ENCODE peak calls at places on chromosome 1, in six cellular contexts. P, S, X, K, D and J are unnamed samples.

GRCh38 chr1:166036092-166036491 is 130.7 kb downstream of the FAM78B start:
- DNase-seq in P (no peak), S (no peak), X (no peak), K (no peak), D (no peak), J (no peak)

GRCh38 chr1:53133261-53134041 is 9.0 kb downstream of the SLC1A7 start:
- DNase-seq in P (no peak), S (no peak), X (no peak), K (no peak), D (no peak), J (no peak)

GRCh38 chr1:101259744-101260148 is 22.9 kb downstream of the S1PR1 start:
- DNase-seq in P (no peak), S (no peak), X (peak; percentile 87), K (peak; percentile 85), D (no peak), J (no peak)

GRCh38 chr1:41648844-41649243 is 164.4 kb upstream of the EDN2 start:
- DNase-seq in P (no peak), S (no peak), X (no peak), K (no peak), D (no peak), J (no peak)

GRCh38 chr1:176522310-176522846 is 59.4 kb downstream of the PAPPA2 start:
- DNase-seq in P (no peak), S (no peak), X (no peak), K (peak; percentile 35), D (no peak), J (no peak)

GRCh38 chr1:87120779-87121178 is 206.3 kb downstream of the HS2ST1 start:
- DNase-seq in P (no peak), S (no peak), X (no peak), K (peak; percentile 32), D (no peak), J (no peak)

GRCh38 chr1:159854101-159854692 is 8.3 kb downstream of the VSIG8 start:
- DNase-seq in P (peak; percentile 83), S (peak; percentile 48), X (no peak), K (peak; percentile 60), D (peak; percentile 85), J (peak; percentile 11)

GRCh38 chr1:172906778-172907592 is 143.8 kb downstream of the TNFSF18 start:
- DNase-seq in P (no peak), S (peak; percentile 91), X (peak; percentile 82), K (peak; percentile 99), D (no peak), J (peak; percentile 4)

GRCh38 chr1:35808376-35809155 is 750 bp downstream of the AGO4 start:
- DNase-seq in P (peak; percentile 45), S (peak; percentile 16), X (no peak), K (peak; percentile 32), D (peak; percentile 39), J (peak; percentile 37)

GRCh38 chr1:237166593-237167077 is 124.7 kb downstream of the RYR2 start:
- DNase-seq in P (no peak), S (peak; percentile 32), X (no peak), K (no peak), D (no peak), J (no peak)

GRCh38 chr1:232752365-232752764 is 52.9 kb upstream of the MAP10 start:
- DNase-seq in P (no peak), S (no peak), X (no peak), K (no peak), D (no peak), J (no peak)

GRCh38 chr1:12604986-12605385 is 13.0 kb downstream of the DHRS3 start:
- DNase-seq in P (no peak), S (no peak), X (no peak), K (no peak), D (no peak), J (no peak)

GRCh38 chr1:12604114-12604874 is 13.7 kb downstream of the DHRS3 start:
- DNase-seq in P (no peak), S (peak; percentile 99), X (peak; percentile 90), K (peak; percentile 97), D (peak; percentile 70), J (peak; percentile 50)

GRCh38 chr1:12602633-12603024 is 15.4 kb downstream of the DHRS3 start:
- DNase-seq in P (no peak), S (no peak), X (no peak), K (no peak), D (no peak), J (no peak)

GRCh38 chr1:12601690-12602632 is 16.0 kb downstream of the DHRS3 start:
- DNase-seq in P (no peak), S (peak; percentile 93), X (no peak), K (peak; percentile 66), D (no peak), J (no peak)

DNA sequence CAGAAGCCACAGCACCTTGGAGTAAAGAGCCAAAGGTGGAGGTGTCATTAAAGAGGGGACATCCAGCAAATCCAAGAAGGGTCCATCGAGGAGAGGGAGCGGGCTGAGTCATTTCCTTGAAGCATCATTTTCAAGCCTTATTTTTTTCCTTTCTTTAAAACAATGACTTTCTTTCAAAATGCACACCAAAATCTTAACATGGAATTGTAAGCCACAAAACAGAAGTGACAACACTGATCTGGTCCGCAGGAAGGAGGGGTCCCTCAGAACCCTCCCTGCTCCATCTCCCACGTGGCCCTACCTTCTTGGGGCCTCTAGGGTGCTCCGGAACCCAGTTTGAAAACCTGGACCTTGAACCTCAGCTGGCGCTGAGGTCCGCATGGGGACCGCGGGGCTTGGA is 14.8 kb downstream of the DHRS3 start:
- DNase-seq in P (no peak), S (no peak), X (no peak), K (no peak), D (no peak), J (no peak)
- H3K27ac ChIP-seq in P (no peak overlapping the region), S (peak overlapping the region; percentile 99), X (no peak overlapping the region), K (peak overlapping the region; percentile 85), D (peak overlapping the region; percentile 82), J (no peak overlapping the region)

DNA sequence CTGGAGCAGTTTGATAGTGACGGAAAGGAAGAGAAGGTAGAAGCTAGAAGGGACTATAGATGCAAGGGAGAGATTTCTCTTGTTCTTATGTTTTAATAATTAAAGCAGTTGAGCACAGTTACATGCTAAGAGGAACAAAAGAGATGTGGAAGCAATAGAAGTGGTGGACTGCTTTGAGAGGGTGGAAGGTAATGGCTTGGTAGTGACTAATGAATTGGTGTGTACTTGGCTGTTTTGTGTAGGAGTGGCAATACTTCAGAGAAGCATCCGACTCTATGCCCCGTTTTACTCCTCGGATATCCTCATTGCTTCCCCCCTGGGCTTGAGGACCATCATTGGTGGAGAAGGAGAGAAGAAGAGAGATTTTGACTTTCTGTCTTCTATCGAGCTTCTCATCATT is 12.8 kb downstream of the UTP25 start:
- DNase-seq in P (no peak), S (no peak), X (no peak), K (no peak), D (no peak), J (no peak)
- H3K27ac ChIP-seq in P (no peak overlapping the region), S (peak overlapping the region; percentile 71), X (peak overlapping the region; percentile 73), K (peak overlapping the region; percentile 79), D (peak overlapping the region; percentile 10), J (no peak overlapping the region)

DNA sequence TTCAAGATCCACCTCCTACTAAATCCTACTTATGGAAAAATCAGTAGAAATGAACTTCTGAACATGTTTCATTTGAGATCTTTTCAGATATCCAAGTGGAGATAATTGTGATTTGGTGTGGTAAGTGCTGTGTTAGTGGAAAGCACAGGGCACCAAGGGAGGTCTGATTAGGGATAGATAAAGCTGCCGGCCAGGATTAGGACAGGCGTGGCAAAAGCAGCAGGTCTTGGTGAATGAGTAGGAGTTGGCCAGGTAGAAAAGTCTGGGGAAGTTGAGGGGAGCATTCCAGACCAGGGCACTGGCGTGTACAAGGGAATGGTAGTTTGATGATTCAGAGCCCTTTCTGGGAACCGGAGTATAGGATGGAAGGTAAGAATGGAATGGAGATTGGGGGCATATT is 47.8 kb downstream of the AZIN2 start:
- DNase-seq in P (no peak), S (no peak), X (no peak), K (no peak), D (no peak), J (no peak)
- H3K27ac ChIP-seq in P (no peak overlapping the region), S (no peak overlapping the region), X (no peak overlapping the region), K (no peak overlapping the region), D (no peak overlapping the region), J (peak overlapping the region; percentile 90)

DNA sequence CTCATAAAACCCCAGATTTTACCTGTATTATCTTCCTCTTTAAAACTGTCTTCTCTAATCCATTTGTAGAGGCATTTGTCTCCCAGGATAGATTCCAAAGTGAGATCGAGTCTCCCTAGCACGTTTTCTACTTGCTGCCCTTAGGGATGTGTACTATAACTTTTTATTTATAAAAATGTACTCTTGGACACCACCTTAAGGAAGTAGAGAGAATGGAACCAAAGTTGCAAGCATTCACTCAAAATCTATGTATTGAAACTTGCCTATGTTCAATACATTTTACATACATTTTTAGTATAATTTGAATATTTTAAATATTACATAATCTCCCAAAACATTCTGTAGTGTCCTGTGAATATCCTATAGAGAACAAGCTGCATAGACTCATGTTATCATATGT is 842 bp upstream of the SPRR2A start:
- DNase-seq in P (no peak), S (no peak), X (no peak), K (peak; percentile 14), D (no peak), J (no peak)
- H3K27ac ChIP-seq in P (no peak overlapping the region), S (no peak overlapping the region), X (peak overlapping the region; percentile 31), K (no peak overlapping the region), D (no peak overlapping the region), J (no peak overlapping the region)

GRCh38 chr1:207962716-207963428 is 51.9 kb upstream of the CD34 start:
- DNase-seq in P (peak; percentile 54), S (no peak), X (peak; percentile 20), K (no peak), D (peak; percentile 76), J (peak; percentile 3)
- H3K27ac ChIP-seq in P (peak overlapping the region; percentile 88), S (peak overlapping the region; percentile 39), X (no peak overlapping the region), K (no peak overlapping the region), D (peak overlapping the region; percentile 94), J (no peak overlapping the region)

GRCh38 chr1:90779573-90779972 is 62.5 kb upstream of the BARHL2 start:
- DNase-seq in P (no peak), S (no peak), X (no peak), K (no peak), D (no peak), J (no peak)
- H3K27ac ChIP-seq in P (no peak overlapping the region), S (no peak overlapping the region), X (no peak overlapping the region), K (no peak overlapping the region), D (no peak overlapping the region), J (no peak overlapping the region)

DNA sequence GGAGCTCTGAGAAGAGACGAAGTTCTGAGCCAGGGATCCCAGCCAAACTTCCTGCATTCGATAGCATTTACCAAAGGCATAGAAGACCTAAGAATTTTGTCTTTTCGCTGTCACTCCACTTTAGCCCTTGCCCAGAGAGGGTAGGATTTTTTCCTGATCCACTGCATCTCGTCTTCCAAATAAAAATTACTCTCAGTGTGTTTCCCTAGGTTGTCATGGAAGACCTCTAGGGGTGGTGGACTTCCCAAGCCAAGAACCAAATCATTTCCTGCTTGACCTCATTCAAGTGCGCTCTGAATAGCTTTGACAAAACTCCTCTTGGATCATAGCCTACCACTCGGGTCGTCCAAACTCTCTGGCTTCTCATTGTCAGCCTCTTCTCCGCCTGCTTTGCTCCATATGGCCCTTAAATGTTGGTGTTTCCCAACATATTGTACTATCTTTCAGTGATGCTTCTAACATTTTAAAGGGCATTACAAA is 444 bp upstream of the C1orf52 start:
- DNase-seq in P (no peak), S (peak; percentile 29), X (no peak), K (no peak), D (no peak), J (no peak)
- H3K27ac ChIP-seq in P (peak overlapping the region; percentile 66), S (peak overlapping the region; percentile 51), X (no peak overlapping the region), K (peak overlapping the region; percentile 43), D (peak overlapping the region; percentile 88), J (no peak overlapping the region)